ENCODE peak calls at places on chromosomes 3 and 15, in five cellular contexts. X, P, C, M and N are unnamed samples.
A peak's percentile ranks its signal among the peaks of the same experiment; 100 is the strongest.

GRCh38 chr3:12158387-12159226 is at the start of gene TIMP4:
- DNase-seq in C (peak; percentile 62), M (peak; percentile 82), P (peak; percentile 28), X (peak; percentile 80), N (peak; percentile 72)

GRCh38 chr3:134362221-134362620 is 12.0 kb downstream of the AMOTL2 start:
- DNase-seq in P (no peak), C (no peak), M (no peak), X (no peak), N (no peak)

GRCh38 chr3:127749787-127750225 is 72.5 kb downstream of the MGLL start:
- DNase-seq in C (no peak), X (no peak), M (no peak), P (no peak), N (no peak)

GRCh38 chr3:109685084-109686079 is 348.0 kb upstream of the DPPA4 start:
- DNase-seq in P (peak; percentile 85), X (peak; percentile 88), C (peak; percentile 69), M (peak; percentile 86), N (peak; percentile 80)

GRCh38 chr15:79987969-79988368 is 17.0 kb upstream of the BCL2A1 start:
- DNase-seq in P (no peak), M (no peak), X (no peak), C (no peak), N (no peak)

GRCh38 chr15:50233192-50233736 is 32.3 kb downstream of the HDC start:
- DNase-seq in X (no peak), P (no peak), M (no peak), C (no peak), N (no peak)

GRCh38 chr15:40787991-40788390 is 18.2 kb downstream of the C15orf62 start:
- DNase-seq in M (no peak), C (no peak), P (no peak), X (no peak), N (no peak)

GRCh38 chr15:68678746-68679145 is 100.0 kb downstream of the CORO2B start:
- DNase-seq in M (no peak), P (no peak), X (no peak), C (no peak), N (no peak)

GRCh38 chr15:77024273-77025065 is 29.5 kb downstream of the PSTPIP1 start:
- DNase-seq in X (peak; percentile 53), C (peak; percentile 21), P (peak; percentile 87), M (peak; percentile 85), N (peak; percentile 82)

GRCh38 chr15:57415559-57415958 is 39.3 kb downstream of the CGNL1 start:
- DNase-seq in C (no peak), X (no peak), M (peak; percentile 93), P (no peak), N (no peak)

GRCh38 chr15:49155834-49156627 is 632 bp upstream of the COPS2 start:
- DNase-seq in X (no peak), P (peak; percentile 4), C (no peak), M (no peak), N (peak; percentile 23)

GRCh38 chr3:134985841-134986520 is 190.9 kb downstream of the EPHB1 start:
- DNase-seq in C (no peak), P (no peak), X (no peak), M (no peak), N (no peak)

GRCh38 chr3:25493786-25494185 is 65.7 kb downstream of the RARB start:
- DNase-seq in C (no peak), X (peak; percentile 23), M (no peak), P (peak; percentile 5), N (no peak)

GRCh38 chr3:191973820-191974219 is 512.9 kb downstream of the PYDC2 start:
- DNase-seq in P (no peak), M (no peak), C (no peak), X (no peak), N (no peak)

GRCh38 chr3:183714622-183715021 is 17.0 kb downstream of the YEATS2 start:
- DNase-seq in P (no peak), M (no peak), X (no peak), C (no peak), N (no peak)

GRCh38 chr3:81425198-81425868 is 336.1 kb downstream of the GBE1 start:
- DNase-seq in P (no peak), C (no peak), X (no peak), M (no peak), N (no peak)

GRCh38 chr15:56996746-56997470 is 78.5 kb downstream of the TCF12 start:
- DNase-seq in C (no peak), X (no peak), P (no peak), M (no peak), N (no peak)

GRCh38 chr3:131217296-131217741 is 164.3 kb upstream of the NUDT16 start:
- DNase-seq in C (no peak), X (peak; percentile 52), P (peak; percentile 72), M (peak; percentile 47), N (peak; percentile 13)